ENCODE peak calls at places on chromosomes 16 and 17, in five cellular contexts. C, S, V, G and P are unnamed samples.

GRCh38 chr17:14717849-14718248 is 417.0 kb downstream of the HS3ST3B1 start:
- DNase-seq in C (no peak), S (no peak), V (no peak), G (no peak), P (no peak)

GRCh38 chr16:1390239-1390638 is 24.3 kb downstream of the UNKL start:
- DNase-seq in C (no peak), S (no peak), V (no peak), G (no peak), P (no peak)

GRCh38 chr17:6682339-6682738 is 30.8 kb downstream of the C17orf100 start:
- DNase-seq in C (no peak), S (no peak), V (no peak), G (no peak), P (no peak)

GRCh38 chr16:22188595-22189442 is 17.3 kb upstream of the EEF2K start:
- DNase-seq in C (peak), S (peak), V (peak), G (peak), P (peak)

GRCh38 chr17:2337811-2338657 is 733 bp downstream of the SGSM2 start:
- DNase-seq in C (peak), S (peak), V (peak), G (no peak), P (peak)

GRCh38 chr17:48720263-48721008 is 1.9 kb downstream of the PRAC1 start:
- DNase-seq in C (no peak), S (no peak), V (no peak), G (no peak), P (no peak)

GRCh38 chr17:80779961-80780380 is 211.7 kb upstream of the CHMP6 start:
- DNase-seq in C (no peak), S (no peak), V (no peak), G (no peak), P (no peak)

GRCh38 chr17:10875984-10876555 is 38.2 kb upstream of the PIRT start:
- DNase-seq in C (no peak), S (peak), V (no peak), G (peak), P (peak)

GRCh38 chr16:14321542-14321941 is 250.4 kb downstream of the MRTFB start:
- DNase-seq in C (no peak), S (peak), V (no peak), G (no peak), P (no peak)

GRCh38 chr17:794876-795275 is 12.7 kb downstream of the MRM3 start:
- DNase-seq in C (no peak), S (peak), V (peak), G (peak), P (no peak)

GRCh38 chr17:81391268-81391963 is 3.8 kb upstream of the BAHCC1 start:
- DNase-seq in C (no peak), S (peak), V (no peak), G (no peak), P (no peak)

GRCh38 chr17:31061678-31062077 is 33.1 kb upstream of the NF1 start:
- DNase-seq in C (no peak), S (no peak), V (no peak), G (no peak), P (peak)

GRCh38 chr17:75565066-75565465 is 22.5 kb upstream of the MYO15B start:
- DNase-seq in C (no peak), S (no peak), V (no peak), G (no peak), P (no peak)

GRCh38 chr17:62062313-62062712 is 2.8 kb downstream of the MED13 start:
- DNase-seq in C (no peak), S (no peak), V (no peak), G (no peak), P (no peak)

GRCh38 chr17:56172517-56172982 is 19.3 kb downstream of the ANKFN1 start:
- DNase-seq in C (no peak), S (no peak), V (no peak), G (no peak), P (peak)

GRCh38 chr16:12507366-12507765 is 296.3 kb downstream of the CPPED1 start:
- DNase-seq in C (no peak), S (no peak), V (no peak), G (no peak), P (no peak)

GRCh38 chr16:88681084-88681680 is 5.1 kb downstream of the SNAI3 start:
- DNase-seq in C (no peak), S (no peak), V (no peak), G (no peak), P (no peak)

GRCh38 chr17:71409137-71409536 is 711.7 kb upstream of the SOX9 start:
- DNase-seq in C (no peak), S (no peak), V (no peak), G (no peak), P (no peak)

GRCh38 chr17:51472670-51473069 is 212.3 kb downstream of the UTP18 start:
- DNase-seq in C (no peak), S (no peak), V (no peak), G (no peak), P (no peak)

GRCh38 chr17:50052822-50053653 is 2.9 kb upstream of the ITGA3 start:
- DNase-seq in C (no peak), S (no peak), V (no peak), G (no peak), P (peak)

GRCh38 chr17:82927661-82928601 is 88.1 kb upstream of the ZNF750 start:
- DNase-seq in C (no peak), S (no peak), V (no peak), G (no peak), P (peak)

GRCh38 chr16:30903002-30903401 is 6.6 kb downstream of the CTF1 start:
- DNase-seq in C (no peak), S (no peak), V (no peak), G (no peak), P (no peak)

GRCh38 chr16:48607056-48607825 is 2.7 kb downstream of the N4BP1 start:
- DNase-seq in C (no peak), S (peak), V (no peak), G (no peak), P (no peak)

GRCh38 chr16:53089434-53090270 is 34.9 kb downstream of the CHD9 start:
- DNase-seq in C (no peak), S (peak), V (no peak), G (no peak), P (no peak)

GRCh38 chr16:3087243-3087791 is 11.8 kb downstream of the ZSCAN10 start:
- DNase-seq in C (no peak), S (no peak), V (no peak), G (no peak), P (peak)

GRCh38 chr16:11258553-11259287 is 2.7 kb upstream of the SOCS1 start:
- DNase-seq in C (no peak), S (peak), V (no peak), G (no peak), P (peak)

GRCh38 chr17:38745545-38745944 is 2.6 kb downstream of the PCGF2 start:
- DNase-seq in C (no peak), S (peak), V (no peak), G (no peak), P (peak)

GRCh38 chr16:8908779-8909468 is 26.8 kb downstream of the LITAFD start:
- DNase-seq in C (no peak), S (no peak), V (no peak), G (no peak), P (no peak)

GRCh38 chr16:11484691-11485258 is 101.9 kb downstream of the LITAF start:
- DNase-seq in C (no peak), S (no peak), V (no peak), G (no peak), P (no peak)

GRCh38 chr17:2087597-2088211 is 32.8 kb downstream of the HIC1 start:
- DNase-seq in C (no peak), S (no peak), V (no peak), G (no peak), P (no peak)